ENCODE peak calls at places on chromosome 6, in five cellular contexts. P, H, D, L and T are unnamed samples.

GRCh38 chr6:8589941-8590676 is 154.8 kb upstream of the SLC35B3 start:
- DNase-seq in P (peak; percentile 41), H (no peak), D (no peak), L (no peak), T (no peak)

GRCh38 chr6:46969206-46969605 is 47.5 kb upstream of the ADGRF5 start:
- DNase-seq in P (no peak), H (no peak), D (no peak), L (no peak), T (no peak)

GRCh38 chr6:33430991-33431879 is 11.4 kb downstream of the SYNGAP1 start:
- DNase-seq in P (peak; percentile 92), H (peak; percentile 65), D (peak; percentile 42), L (peak; percentile 30), T (peak; percentile 47)

GRCh38 chr6:163754866-163755265 is 340.3 kb downstream of the QKI start:
- DNase-seq in P (no peak), H (no peak), D (no peak), L (peak; percentile 22), T (no peak)

GRCh38 chr6:109058620-109059019 is 36.0 kb downstream of the SESN1 start:
- DNase-seq in P (no peak), H (no peak), D (no peak), L (no peak), T (no peak)

GRCh38 chr6:150713876-150714275 is 114.2 kb downstream of the PLEKHG1 start:
- DNase-seq in P (peak; percentile 44), H (no peak), D (no peak), L (no peak), T (no peak)

GRCh38 chr6:105459049-105459448 is 56.2 kb upstream of the PREP start:
- DNase-seq in P (no peak), H (no peak), D (no peak), L (no peak), T (no peak)

GRCh38 chr6:111746983-111747773 is 126.1 kb downstream of the FYN start:
- DNase-seq in P (no peak), H (no peak), D (no peak), L (no peak), T (no peak)

GRCh38 chr6:9623985-9624384 is 790.9 kb downstream of the TFAP2A start:
- DNase-seq in P (no peak), H (peak; percentile 41), D (peak; percentile 38), L (no peak), T (no peak)

GRCh38 chr6:40634429-40634828 is 47.3 kb upstream of the LRFN2 start:
- DNase-seq in P (no peak), H (no peak), D (no peak), L (no peak), T (no peak)

DNA sequence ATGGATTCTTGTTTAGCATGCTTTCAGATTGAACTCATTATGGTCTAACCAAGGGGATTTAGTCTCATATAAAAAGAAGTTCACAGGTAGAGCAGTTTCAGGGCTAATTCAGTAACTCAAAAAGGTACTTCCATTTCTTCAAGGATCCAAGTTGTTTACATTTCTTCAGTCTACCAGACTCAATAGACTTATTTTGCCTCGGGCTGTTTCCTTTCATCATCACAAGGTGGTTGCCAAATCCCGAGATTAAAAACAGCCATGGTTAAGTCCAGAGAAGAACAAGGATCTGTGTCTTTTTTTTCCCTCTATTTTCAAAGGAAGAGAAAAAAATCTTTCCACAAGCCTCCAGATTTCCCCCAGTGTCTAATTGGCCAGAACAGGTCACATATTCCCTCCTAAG is 69.8 kb upstream of the SNX9 start:
- DNase-seq in P (no peak), H (no peak), D (peak; percentile 60), L (no peak), T (no peak)
- TF ChIP-seq CTCF in P (no peak), H (no peak), D (no peak), L (no peak), T (no peak)

GRCh38 chr6:159068904-159069578 is 24.2 kb upstream of the TAGAP start:
- DNase-seq in P (peak; percentile 12), H (no peak), D (no peak), L (no peak), T (no peak)
- H3K4me3 ChIP-seq in P (no peak overlapping the region), H (no peak overlapping the region), D (no peak overlapping the region), L (no peak overlapping the region), T (no peak overlapping the region)

DNA sequence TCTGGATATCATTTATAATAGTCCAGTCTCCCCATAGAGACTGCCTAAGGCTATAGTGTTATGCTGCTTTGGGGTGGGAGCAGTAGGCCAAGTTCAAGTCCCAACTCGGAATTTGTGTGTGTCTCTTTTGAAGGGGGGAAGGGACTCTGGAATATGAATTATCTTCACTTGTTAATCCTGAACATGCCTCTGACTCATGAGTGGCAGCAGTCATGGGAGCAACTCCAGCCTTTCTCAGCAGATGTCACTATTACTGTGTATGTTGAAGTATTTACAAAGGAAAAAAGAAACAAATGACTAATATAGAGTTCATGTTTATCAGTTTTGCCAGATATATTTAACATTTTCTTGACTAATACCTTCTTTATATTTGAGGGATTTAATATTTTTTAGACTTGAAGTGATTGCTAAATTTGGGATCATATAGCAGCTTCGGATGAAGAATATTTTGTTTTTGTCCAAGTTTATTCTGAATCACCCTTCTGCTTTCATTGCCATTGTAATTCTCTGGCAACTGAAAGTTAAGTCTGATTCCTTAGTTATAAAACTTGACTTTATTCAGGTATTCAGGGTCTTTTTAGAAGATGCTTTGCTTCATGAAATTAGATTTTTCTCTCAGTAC is 23.4 kb downstream of the FAM217A start:
- DNase-seq in P (no peak), H (peak; percentile 89), D (peak; percentile 74), L (peak; percentile 56), T (peak; percentile 89)
- TF ChIP-seq CTCF in P (peak; percentile 38), H (peak; percentile 72), D (peak; percentile 58), L (peak; percentile 54), T (peak; percentile 40)

GRCh38 chr6:134722429-134722828 is 227.5 kb downstream of the ALDH8A1 start:
- DNase-seq in P (no peak), H (no peak), D (peak; percentile 52), L (no peak), T (peak; percentile 58)
- H3K4me3 ChIP-seq in P (no peak overlapping the region), H (no peak overlapping the region), D (no peak overlapping the region), L (no peak overlapping the region), T (no peak overlapping the region)

DNA sequence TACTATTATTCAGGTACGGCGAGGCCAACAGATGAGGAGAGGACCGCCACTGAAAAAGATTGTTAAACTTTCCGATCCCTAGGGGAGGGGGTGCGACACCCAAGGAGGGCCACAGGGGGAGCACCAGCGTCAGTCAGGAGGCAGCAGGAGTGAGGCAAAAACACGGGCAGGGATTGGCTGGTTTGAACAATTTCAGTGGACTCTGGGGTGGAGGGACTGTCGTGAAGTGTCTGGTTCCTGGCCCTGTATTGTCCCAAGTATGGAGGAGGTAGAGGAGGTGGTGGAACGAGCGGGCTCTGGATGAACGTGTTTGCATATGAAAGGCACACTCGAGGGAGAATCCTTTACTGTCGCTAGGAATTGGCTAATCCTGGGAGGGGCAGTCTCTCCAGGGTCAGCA is 32.5 kb upstream of the MCUR1 start:
- DNase-seq in P (peak; percentile 61), H (no peak), D (no peak), L (no peak), T (no peak)
- TF ChIP-seq CTCF in P (peak; percentile 58), H (no peak), D (no peak), L (no peak), T (no peak)

GRCh38 chr6:12293234-12293930 is 3.2 kb downstream of the EDN1 start:
- DNase-seq in P (no peak), H (no peak), D (peak; percentile 40), L (no peak), T (no peak)
- H3K4me3 ChIP-seq in P (no peak overlapping the region), H (no peak overlapping the region), D (no peak overlapping the region), L (no peak overlapping the region), T (no peak overlapping the region)

GRCh38 chr6:37484786-37485170 is 14.9 kb downstream of the CCDC167 start:
- DNase-seq in P (no peak), H (no peak), D (no peak), L (no peak), T (no peak)

GRCh38 chr6:37483917-37484785 is 15.5 kb downstream of the CCDC167 start:
- DNase-seq in P (peak; percentile 83), H (peak; percentile 29), D (peak; percentile 21), L (peak; percentile 25), T (peak; percentile 38)

GRCh38 chr6:37486440-37486839 is 13.3 kb downstream of the CCDC167 start:
- DNase-seq in P (no peak), H (no peak), D (no peak), L (no peak), T (no peak)

GRCh38 chr6:37483502-37483901 is 16.2 kb downstream of the CCDC167 start:
- DNase-seq in P (no peak), H (no peak), D (no peak), L (no peak), T (no peak)

GRCh38 chr6:37485259-37485658 is 14.4 kb downstream of the CCDC167 start:
- DNase-seq in P (peak; percentile 51), H (no peak), D (no peak), L (no peak), T (no peak)
- TF ChIP-seq CTCF in P (peak; percentile 54), H (no peak), D (peak; percentile 13), L (no peak), T (peak; percentile 12)

GRCh38 chr6:84762941-84763396 is 1.4 kb downstream of the TBX18 start:
- DNase-seq in P (peak; percentile 55), H (no peak), D (peak; percentile 67), L (peak; percentile 31), T (no peak)
- H3K4me3 ChIP-seq in P (peak overlapping the region; percentile 14), H (peak overlapping the region; percentile 53), D (peak overlapping the region; percentile 73), L (peak overlapping the region; percentile 60), T (peak overlapping the region; percentile 90)

DNA sequence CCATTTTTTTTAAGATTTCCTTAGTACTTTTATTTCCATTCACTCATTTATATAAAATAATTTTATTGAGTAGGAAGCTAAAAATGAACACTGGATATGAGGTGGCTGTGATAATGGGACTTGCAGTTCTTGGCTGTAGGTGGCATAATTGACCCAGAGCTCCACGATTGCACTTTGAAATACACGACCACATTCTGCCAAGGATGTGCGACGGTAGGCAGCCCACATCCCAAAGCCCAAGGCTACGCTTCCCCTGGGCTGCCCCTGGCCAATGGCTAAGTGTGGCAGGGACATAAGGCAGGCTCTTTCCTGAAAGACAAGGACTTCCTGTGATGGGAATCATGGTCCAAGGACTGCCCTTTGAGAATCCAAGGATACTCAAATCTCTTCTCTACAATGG is 43.7 kb upstream of the ADTRP start:
- DNase-seq in P (no peak), H (no peak), D (no peak), L (no peak), T (no peak)
- TF ChIP-seq CTCF in P (no peak), H (no peak), D (peak; percentile 18), L (no peak), T (no peak)

GRCh38 chr6:167850792-167851191 is 24.1 kb downstream of the AFDN start:
- DNase-seq in P (peak; percentile 40), H (no peak), D (no peak), L (no peak), T (no peak)

GRCh38 chr6:167849846-167850459 is 23.2 kb downstream of the AFDN start:
- DNase-seq in P (peak; percentile 55), H (no peak), D (no peak), L (no peak), T (no peak)

GRCh38 chr6:167847936-167848335 is 21.2 kb downstream of the AFDN start:
- DNase-seq in P (no peak), H (no peak), D (no peak), L (no peak), T (no peak)

GRCh38 chr6:167846997-167847606 is 20.4 kb downstream of the AFDN start:
- DNase-seq in P (no peak), H (no peak), D (no peak), L (no peak), T (peak; percentile 56)

DNA sequence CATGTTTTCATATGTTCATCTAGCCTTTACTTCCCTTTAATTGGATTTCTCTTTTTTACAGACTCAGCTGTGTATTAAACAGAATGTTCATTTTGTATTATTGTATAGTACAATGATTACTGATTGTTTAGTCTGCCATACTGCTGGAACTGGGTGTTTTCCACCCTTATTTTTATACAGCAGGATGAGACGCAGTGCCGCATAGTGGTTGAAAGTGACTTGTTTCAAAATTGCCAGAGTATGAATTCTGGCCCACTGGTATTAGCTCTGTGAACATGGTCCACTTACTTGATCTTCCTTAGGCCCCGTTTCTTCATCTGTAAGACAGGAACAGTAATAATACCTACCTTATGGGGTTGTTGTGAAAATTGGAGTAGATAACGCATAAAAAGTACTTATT is 22.1 kb downstream of the AFDN start:
- DNase-seq in P (no peak), H (no peak), D (no peak), L (no peak), T (no peak)
- H3K4me3 ChIP-seq in P (no peak overlapping the region), H (no peak overlapping the region), D (no peak overlapping the region), L (no peak overlapping the region), T (no peak overlapping the region)